ENCODE peak calls at places on chromosomes 12 and 14, in six cellular contexts. V, Q, Y, E, K and T are unnamed samples.

GRCh38 chr14:102949062-102949800 is 26.8 kb downstream of the AMN start:
- DNase-seq in K (peak), Q (no peak), Y (peak), V (no peak), E (no peak), T (no peak)

GRCh38 chr14:30601579-30601916 is 20.6 kb upstream of the SCFD1 start:
- DNase-seq in Q (no peak), K (no peak), Y (no peak), E (no peak), V (no peak), T (no peak)

GRCh38 chr12:95532851-95533250 is 18.4 kb downstream of the USP44 start:
- DNase-seq in V (no peak), Q (no peak), K (no peak), E (no peak), Y (peak), T (no peak)

GRCh38 chr14:23984891-23985607 is 3.7 kb upstream of the DHRS4L2 start:
- DNase-seq in Y (no peak), Q (peak), K (no peak), E (peak), V (no peak), T (no peak)

GRCh38 chr12:122571821-122572220 is 44.8 kb downstream of the KNTC1 start:
- DNase-seq in Y (no peak), Q (no peak), V (no peak), K (no peak), E (no peak), T (no peak)

GRCh38 chr12:92136883-92137582 is 8.6 kb downstream of the BTG1 start:
- DNase-seq in Q (peak), Y (peak), E (peak), V (no peak), K (no peak), T (no peak)

GRCh38 chr14:103960457-103960856 is 18.1 kb upstream of the RD3L start:
- DNase-seq in V (no peak), Y (no peak), Q (no peak), E (no peak), K (no peak), T (no peak)

GRCh38 chr12:118960161-118960560 is 21.2 kb upstream of the SRRM4 start:
- DNase-seq in Q (no peak), E (no peak), Y (no peak), V (no peak), K (no peak), T (no peak)

GRCh38 chr14:85529803-85530574 is at the start of gene FLRT2:
- DNase-seq in Y (peak), E (peak), K (peak), V (no peak), Q (peak), T (no peak)

GRCh38 chr12:119179335-119180021 is 747 bp downstream of the HSPB8 start:
- DNase-seq in K (no peak), E (peak), V (no peak), Q (peak), Y (peak), T (no peak)

GRCh38 chr14:104536942-104537612 is 42.5 kb upstream of the C14orf180 start:
- DNase-seq in Y (peak), K (no peak), Q (peak), V (no peak), E (peak), T (no peak)

GRCh38 chr14:75041613-75042012 is 9.7 kb downstream of the MLH3 start:
- DNase-seq in E (no peak), K (peak), Y (peak), Q (peak), V (no peak), T (no peak)

GRCh38 chr14:100146548-100147091 is 12.8 kb downstream of the DEGS2 start:
- DNase-seq in Y (no peak), Q (no peak), K (peak), E (no peak), V (no peak), T (no peak)

GRCh38 chr14:101065696-101066694 is 162.5 kb upstream of the RTL1 start:
- DNase-seq in Y (no peak), E (no peak), V (no peak), K (peak), Q (no peak), T (no peak)

GRCh38 chr14:97707603-97708002 is 910.4 kb downstream of the VRK1 start:
- DNase-seq in Y (no peak), E (no peak), Q (no peak), V (no peak), K (no peak), T (no peak)

GRCh38 chr12:31323466-31324115 is 2.4 kb downstream of the SINHCAF start:
- DNase-seq in E (peak), K (peak), Q (peak), Y (peak), V (no peak), T (no peak)

GRCh38 chr12:7375145-7375543 is 68.8 kb downstream of the CD163L1 start:
- DNase-seq in V (no peak), Y (no peak), Q (no peak), E (no peak), K (no peak), T (no peak)

GRCh38 chr14:22547309-22547947 is 41.6 kb downstream of the DAD1 start:
- DNase-seq in V (no peak), Y (peak), E (no peak), Q (no peak), K (no peak), T (no peak)

GRCh38 chr14:60775296-60775695 is 40.7 kb downstream of the MNAT1 start:
- DNase-seq in E (no peak), V (no peak), Y (peak), Q (peak), K (no peak), T (no peak)

GRCh38 chr14:102363182-102363952 is 626 bp downstream of the TECPR2 start:
- DNase-seq in Q (peak), E (peak), V (no peak), Y (peak), K (peak), T (peak)

GRCh38 chr12:53739285-53740129 is 12.3 kb upstream of the CALCOCO1 start:
- DNase-seq in V (no peak), E (no peak), Q (no peak), Y (no peak), K (no peak), T (no peak)

GRCh38 chr12:68031174-68031573 is 41.9 kb downstream of the IFNG-AS1 start:
- DNase-seq in V (no peak), Y (no peak), E (no peak), K (no peak), Q (no peak), T (no peak)

GRCh38 chr14:30223966-30224365 is 296.3 kb upstream of the PRKD1 start:
- DNase-seq in Q (no peak), K (no peak), E (no peak), V (no peak), Y (no peak), T (no peak)

GRCh38 chr14:68306934-68307758 is 485.7 kb downstream of the ZFP36L1 start:
- DNase-seq in Y (no peak), V (no peak), Q (no peak), K (peak), E (no peak), T (no peak)

GRCh38 chr14:55846852-55847471 is 267.0 kb downstream of the KTN1 start:
- DNase-seq in Q (no peak), K (peak), V (no peak), E (no peak), Y (peak), T (peak)

GRCh38 chr12:85683051-85683450 is 153.2 kb downstream of the RASSF9 start:
- DNase-seq in K (no peak), Q (no peak), V (no peak), E (no peak), Y (no peak), T (no peak)

GRCh38 chr12:51620448-51620847 is 29.4 kb downstream of the SCN8A start:
- DNase-seq in K (no peak), V (no peak), Q (no peak), Y (no peak), E (no peak), T (no peak)

GRCh38 chr14:102518063-102518648 is 8.6 kb upstream of the ANKRD9 start:
- DNase-seq in Q (no peak), E (no peak), K (no peak), Y (no peak), V (no peak), T (no peak)

GRCh38 chr14:90721619-90722305 is 94.5 kb downstream of the TTC7B start:
- DNase-seq in Y (peak), E (no peak), Q (peak), K (no peak), V (no peak), T (no peak)

GRCh38 chr12:30969006-30969405 is 42.5 kb downstream of the TSPAN11 start:
- DNase-seq in Y (no peak), V (no peak), K (no peak), Q (no peak), E (no peak), T (no peak)

GRCh38 chr12:130474599-130474998 is 136.9 kb downstream of the PIWIL1 start:
- DNase-seq in Y (no peak), K (no peak), Q (no peak), V (no peak), E (no peak), T (no peak)

GRCh38 chr14:101223561-101224162 is 320.1 kb upstream of the RTL1 start:
- DNase-seq in Q (no peak), E (no peak), Y (no peak), V (no peak), K (no peak), T (no peak)

GRCh38 chr12:21940972-21941521 is at the start of gene ABCC9:
- DNase-seq in V (no peak), E (no peak), K (no peak), Y (peak), Q (no peak), T (peak)